ENCODE peak calls at places on chromosomes 2 and 18, in five cellular contexts. Y is A549, A is cardiac fibroblast, Q is neural crest cell, W is ovary. Z is an unnamed sample.

GRCh38 chr18:13216092-13216582 is 2.4 kb upstream of the LDLRAD4 start:
- DNase-seq in Y (peak), A (peak), Q (peak), W (peak), Z (peak)

GRCh38 chr2:95372845-95373244 is 29.7 kb upstream of the FAHD2A start:
- DNase-seq in Y (no peak), A (no peak), Q (no peak), W (no peak), Z (no peak)

GRCh38 chr18:27239669-27240068 is 54.6 kb upstream of the CHST9 start:
- DNase-seq in Y (no peak), A (no peak), Q (no peak), W (no peak), Z (no peak)

GRCh38 chr18:48853588-48853987 is 97.2 kb downstream of the SMAD7 start:
- DNase-seq in Y (no peak), A (no peak), Q (no peak), W (no peak), Z (no peak)

GRCh38 chr2:46666044-46666662 is 186.8 kb downstream of the TMEM247 start:
- DNase-seq in Y (no peak), A (peak), Q (no peak), W (peak), Z (no peak)

GRCh38 chr18:48007955-48008701 is 77.7 kb upstream of the SMAD2 start:
- DNase-seq in Y (peak), A (peak), Q (peak), W (peak), Z (peak)

GRCh38 chr2:133821107-133821760 is 253.0 kb upstream of the NCKAP5 start:
- DNase-seq in Y (no peak), A (peak), Q (no peak), W (no peak), Z (no peak)

GRCh38 chr2:156892449-156893335 is 364.8 kb upstream of the GALNT5 start:
- DNase-seq in Y (peak), A (peak), Q (peak), W (no peak), Z (no peak)

GRCh38 chr18:56902653-56903052 is 244.2 kb upstream of the BOD1L2 start:
- DNase-seq in Y (peak), A (no peak), Q (no peak), W (no peak), Z (no peak)

GRCh38 chr18:63823516-63824219 is 48.5 kb downstream of the SERPINB7 start:
- DNase-seq in Y (no peak), A (peak), Q (peak), W (no peak), Z (no peak)

GRCh38 chr2:28665041-28665704 is 86.5 kb upstream of the PPP1CB start:
- DNase-seq in Y (no peak), A (peak), Q (no peak), W (peak), Z (no peak)

GRCh38 chr18:5197032-5197434 is at the start of gene AKAIN1:
- DNase-seq in Y (peak), A (peak), Q (peak), W (peak), Z (peak)

GRCh38 chr18:74499633-74500032 is 3.5 kb downstream of the CNDP2 start:
- DNase-seq in Y (no peak), A (peak), Q (no peak), W (peak), Z (no peak)

DNA sequence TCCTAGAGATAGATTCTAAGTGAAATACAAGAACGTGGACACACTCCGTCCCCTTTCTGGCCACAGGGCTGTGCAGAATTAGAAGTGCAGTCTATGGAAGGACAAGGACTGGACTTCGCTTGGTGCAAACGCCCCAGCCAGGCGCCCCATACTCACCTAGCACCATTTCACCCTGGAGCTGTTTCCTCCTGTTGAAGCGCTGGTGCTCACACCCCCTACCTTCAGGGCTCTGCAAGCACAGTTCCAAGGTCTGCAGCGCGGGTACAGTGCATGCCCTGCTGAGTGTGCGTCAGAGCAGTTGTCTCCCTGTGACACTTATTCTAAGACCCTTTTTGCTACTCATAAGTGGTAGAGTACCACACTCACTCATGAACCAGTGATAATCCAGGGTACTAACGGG is 3.0 kb downstream of the HPCAL1 start:
- DNase-seq in Y (no peak), A (no peak), Q (no peak), W (no peak), Z (no peak)
- TF ChIP-seq CTCF in Y (no peak), A (no peak), Q (peak), W (no peak), Z (no peak)

GRCh38 chr2:68905116-68905515 is 33.9 kb upstream of the BMP10 start:
- DNase-seq in Y (no peak), A (no peak), Q (no peak), W (no peak), Z (no peak)

GRCh38 chr2:68900496-68901198 is 29.4 kb upstream of the BMP10 start:
- DNase-seq in Y (no peak), A (no peak), Q (no peak), W (no peak), Z (no peak)

GRCh38 chr2:68901561-68901960 is 30.4 kb upstream of the BMP10 start:
- DNase-seq in Y (no peak), A (no peak), Q (no peak), W (no peak), Z (no peak)

GRCh38 chr2:68901199-68901515 is 30.0 kb upstream of the BMP10 start:
- DNase-seq in Y (no peak), A (peak), Q (no peak), W (no peak), Z (no peak)
- TF ChIP-seq CTCF in Y (peak), A (peak), Q (no peak), W (no peak), Z (no peak)

GRCh38 chr2:7673101-7673500 is 755.9 kb downstream of the RNF144A start:
- DNase-seq in Y (no peak), A (no peak), Q (no peak), W (no peak), Z (no peak)
- TF ChIP-seq CTCF in Y (no peak), A (no peak), Q (no peak), W (no peak), Z (no peak)

GRCh38 chr18:41906528-41907256 is 48.3 kb upstream of the PIK3C3 start:
- DNase-seq in Y (peak), A (peak), Q (peak), W (no peak), Z (no peak)
- TF ChIP-seq CTCF in Y (peak), A (peak), Q (peak), W (no peak), Z (peak)

GRCh38 chr2:161005170-161005569 is 155.1 kb upstream of the TANK start:
- DNase-seq in Y (no peak), A (no peak), Q (no peak), W (no peak), Z (no peak)

GRCh38 chr2:161008311-161008710 is 151.9 kb upstream of the TANK start:
- DNase-seq in Y (no peak), A (no peak), Q (no peak), W (no peak), Z (no peak)

DNA sequence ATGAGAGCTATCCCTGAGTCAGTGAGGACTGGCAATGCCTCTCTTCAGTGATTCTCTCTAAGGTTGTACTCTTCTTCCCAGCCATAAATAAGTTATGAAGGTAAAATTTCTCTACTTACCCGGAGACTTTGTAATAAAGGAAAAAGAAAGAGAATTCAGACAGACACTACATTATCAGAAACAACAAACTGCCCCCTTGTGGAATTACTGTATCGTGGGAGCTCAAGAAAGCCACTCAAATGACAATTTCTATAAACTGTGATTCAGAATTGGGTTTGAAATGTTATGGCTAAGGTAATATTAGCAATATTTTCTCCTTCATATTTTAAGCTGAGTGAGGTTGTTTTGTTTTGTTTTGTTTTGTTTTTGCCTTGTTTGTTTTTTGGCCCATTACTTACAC is 155.8 kb upstream of the TANK start:
- DNase-seq in Y (peak), A (peak), Q (no peak), W (no peak), Z (no peak)
- TF ChIP-seq CTCF in Y (peak), A (peak), Q (peak), W (no peak), Z (no peak)

DNA sequence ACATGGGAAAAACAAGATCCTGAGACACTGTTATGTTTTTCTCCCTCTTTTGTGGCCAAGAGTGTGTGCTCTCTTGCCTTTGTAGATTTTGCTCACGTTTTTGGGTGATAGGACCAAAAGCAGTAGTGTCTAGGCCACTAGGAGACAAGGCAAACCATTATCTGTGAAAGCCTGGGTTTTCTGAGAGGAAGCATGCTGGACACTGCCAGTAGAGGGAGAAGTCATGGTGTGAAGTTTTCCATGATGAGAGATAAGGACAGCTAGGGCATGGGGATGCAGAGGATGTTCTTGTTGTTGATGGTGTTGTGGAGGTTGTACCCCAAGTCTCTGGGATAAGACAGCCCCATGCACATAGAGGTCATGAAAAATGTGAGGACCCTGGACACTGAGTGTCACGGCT is 285.3 kb downstream of the SOX11 start:
- DNase-seq in Y (no peak), A (no peak), Q (no peak), W (no peak), Z (no peak)
- TF ChIP-seq CTCF in Y (no peak), A (no peak), Q (peak), W (no peak), Z (no peak)

GRCh38 chr2:55311444-55311870 is 42.4 kb upstream of the MTIF2 start:
- DNase-seq in Y (peak), A (peak), Q (no peak), W (no peak), Z (no peak)
- TF ChIP-seq CTCF in Y (no peak), A (peak), Q (peak), W (no peak), Z (peak)

GRCh38 chr2:232979871-232980461 is 33.1 kb downstream of the NGEF start:
- DNase-seq in Y (peak), A (peak), Q (no peak), W (no peak), Z (no peak)
- TF ChIP-seq CTCF in Y (peak), A (peak), Q (no peak), W (no peak), Z (no peak)

GRCh38 chr2:74659462-74659861 is 5.4 kb downstream of the SEMA4F start:
- DNase-seq in Y (no peak), A (no peak), Q (no peak), W (no peak), Z (no peak)
- TF ChIP-seq CTCF in Y (no peak), A (no peak), Q (no peak), W (no peak), Z (no peak)

Z was measured in glutamatergic neuron.